ENCODE peak calls at places on chromosomes 4 and X, in five cellular contexts. Z is right lobe of liver, P is gastrocnemius medialis, K is GM13976, Y is osteocyte. V is an unnamed sample.

GRCh38 chrX:110108381-110108796 is 105.5 kb downstream of the TMEM164 start:
- DNase-seq in Z (no peak), P (no peak), K (no peak), Y (no peak), V (peak)

GRCh38 chr4:48483006-48483776 is at the start of gene SLC10A4:
- DNase-seq in Z (no peak), P (no peak), K (peak), Y (no peak), V (no peak)

GRCh38 chr4:48141048-48141447 is 7.0 kb upstream of the TXK start:
- DNase-seq in Z (no peak), P (no peak), K (peak), Y (no peak), V (no peak)

GRCh38 chr4:113684534-113685091 is 76.9 kb downstream of the CAMK2D start:
- DNase-seq in Z (peak), P (peak), K (no peak), Y (peak), V (no peak)

GRCh38 chrX:45449982-45450381 is 249.3 kb upstream of the DIPK2B start:
- DNase-seq in Z (no peak), P (no peak), K (no peak), Y (no peak), V (no peak)

GRCh38 chr4:125306533-125306932 is 8.2 kb upstream of the FAT4 start:
- DNase-seq in Z (no peak), P (no peak), K (no peak), Y (no peak), V (no peak)

GRCh38 chrX:12950851-12951589 is 23.9 kb upstream of the TMSB4X start:
- DNase-seq in Z (no peak), P (no peak), K (no peak), Y (no peak), V (peak)

GRCh38 chr4:138259801-138260200 is 17.7 kb upstream of the SLC7A11 start:
- DNase-seq in Z (no peak), P (no peak), K (no peak), Y (no peak), V (no peak)

GRCh38 chr4:155602351-155603140 is 64.1 kb upstream of the GUCY1A1 start:
- DNase-seq in Z (no peak), P (no peak), K (no peak), Y (no peak), V (no peak)

GRCh38 chr4:127616898-127617297 is 15.9 kb upstream of the INTU start:
- DNase-seq in Z (no peak), P (no peak), K (no peak), Y (no peak), V (no peak)

GRCh38 chr4:79064806-79065205 is 125.6 kb upstream of the PAQR3 start:
- DNase-seq in Z (no peak), P (no peak), K (no peak), Y (no peak), V (no peak)

GRCh38 chr4:110208419-110208818 is 10.0 kb upstream of the ELOVL6 start:
- DNase-seq in Z (no peak), P (no peak), K (no peak), Y (no peak), V (no peak)

GRCh38 chr4:53943345-53944085 is 120.9 kb downstream of the CHIC2 start:
- DNase-seq in Z (no peak), P (no peak), K (no peak), Y (no peak), V (no peak)

GRCh38 chr4:106569151-106570029 is 200.8 kb upstream of the GIMD1 start:
- DNase-seq in Z (no peak), P (no peak), K (no peak), Y (no peak), V (no peak)

GRCh38 chr4:174177536-174177935 is 105.9 kb downstream of the FBXO8 start:
- DNase-seq in Z (no peak), P (no peak), K (no peak), Y (no peak), V (no peak)

GRCh38 chrX:24347871-24348270 is 12.6 kb upstream of the SUPT20HL1 start:
- DNase-seq in Z (no peak), P (no peak), K (no peak), Y (no peak), V (no peak)

GRCh38 chr4:136056748-136057147 is 1475.5 kb downstream of the PCDH18 start:
- DNase-seq in Z (no peak), P (no peak), K (no peak), Y (no peak), V (no peak)

DNA sequence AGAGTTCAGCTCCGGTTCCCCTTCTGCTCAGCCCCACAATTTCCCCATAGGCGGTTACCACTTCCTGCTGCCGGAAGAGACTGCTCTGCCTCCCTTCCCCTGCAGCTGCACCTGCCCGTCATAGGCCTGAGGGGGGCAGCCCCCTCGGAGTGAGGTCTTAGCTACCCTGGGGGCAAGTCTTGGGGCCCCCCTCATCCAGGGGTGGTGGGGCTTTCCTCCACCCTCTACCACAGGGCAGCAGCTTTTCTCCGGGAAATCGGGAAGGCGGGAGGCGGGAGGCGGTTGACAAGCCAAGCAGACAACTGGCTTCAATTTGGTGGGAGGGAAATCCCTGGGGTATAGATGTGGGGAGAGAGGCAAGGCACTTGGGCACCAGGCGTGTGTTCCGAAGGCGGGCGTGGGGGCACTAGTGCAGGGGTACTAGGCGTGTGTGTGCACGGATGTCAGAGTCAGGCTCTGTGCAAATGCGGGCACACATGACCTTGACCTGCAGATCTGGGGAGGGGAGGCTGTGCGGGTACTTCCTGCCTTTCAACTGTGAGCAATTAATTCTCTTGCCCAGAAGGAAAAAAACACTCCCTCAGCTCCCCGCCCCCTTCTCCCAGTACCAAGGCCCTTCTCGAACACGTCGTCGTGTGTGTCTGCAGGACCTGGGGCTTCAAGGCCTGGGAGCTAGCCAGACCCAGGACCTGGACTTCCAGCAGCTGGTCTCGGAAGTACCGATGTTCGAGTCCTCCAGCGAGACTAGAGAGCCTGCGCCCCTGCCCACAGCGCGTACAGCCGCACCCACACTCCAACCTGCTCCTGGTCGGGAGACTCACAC is 1.0 kb upstream of the ARHGAP4 start:
- DNase-seq in Z (peak), P (no peak), K (peak), Y (no peak), V (peak)
- TF ChIP-seq CTCF in Z (no peak), P (no peak), K (no peak), Y (no peak), V (no peak)

DNA sequence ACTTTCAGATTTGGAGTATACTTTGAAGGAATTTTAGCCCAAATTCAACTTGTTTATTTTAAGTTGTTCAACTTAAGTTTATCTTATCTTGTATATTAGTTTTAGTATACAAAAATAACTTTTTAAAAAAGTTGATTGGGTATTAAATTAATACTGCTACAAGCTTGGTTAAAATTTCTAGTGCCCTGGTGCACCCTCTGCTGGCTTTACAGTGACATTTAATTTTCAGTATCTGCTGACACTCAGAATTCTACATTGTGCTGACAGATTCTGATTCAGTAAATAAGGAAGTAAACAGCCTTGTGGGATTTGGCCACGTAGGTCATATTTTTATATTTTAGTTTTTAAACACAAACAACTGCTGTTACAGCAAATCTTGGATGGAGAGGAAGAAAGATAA is 2.9 kb downstream of the EDA start:
- DNase-seq in Z (peak), P (no peak), K (no peak), Y (no peak), V (no peak)
- TF ChIP-seq CTCF in Z (peak), P (peak), K (no peak), Y (peak), V (peak)

DNA sequence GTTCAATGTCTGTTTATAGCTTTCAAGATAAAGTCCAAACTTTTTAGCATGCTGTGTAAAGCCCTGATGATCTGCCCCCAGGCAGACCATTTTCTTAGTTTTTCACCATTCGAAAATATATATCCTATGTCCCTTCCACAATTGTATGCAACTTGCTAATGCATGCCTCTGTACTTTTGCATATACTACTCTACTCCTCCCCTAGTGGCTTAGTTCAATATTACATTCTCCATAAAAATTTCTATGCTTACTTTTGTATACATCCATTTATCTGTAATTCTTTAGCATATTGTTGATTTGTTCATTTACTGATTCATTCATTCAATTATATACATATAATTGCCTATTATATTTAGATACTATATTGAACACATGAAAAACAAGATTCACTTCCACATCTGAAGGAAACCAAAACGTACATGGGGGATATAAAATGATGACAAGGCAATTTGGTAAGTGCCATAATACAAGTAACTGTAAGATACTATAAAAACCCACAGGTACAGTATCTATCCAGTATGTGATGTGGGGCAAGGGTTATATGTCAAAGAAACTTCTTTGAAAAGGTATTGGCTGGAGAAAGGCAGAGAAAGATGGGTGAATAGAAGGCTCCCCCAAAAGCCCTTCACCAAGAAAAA is 902.5 kb downstream of the FAM133A start:
- DNase-seq in Z (no peak), P (no peak), K (no peak), Y (no peak), V (no peak)
- TF ChIP-seq CTCF in Z (peak), P (peak), K (no peak), Y (no peak), V (no peak)

GRCh38 chr4:83993774-83994173 is 457.9 kb downstream of the GPAT3 start:
- DNase-seq in Z (no peak), P (no peak), K (no peak), Y (no peak), V (no peak)
- TF ChIP-seq CTCF in Z (no peak), P (no peak), K (peak), Y (no peak), V (no peak)

GRCh38 chr4:163558539-163559044 is 64.1 kb downstream of the TMA16 start:
- DNase-seq in Z (no peak), P (peak), K (no peak), Y (no peak), V (peak)

GRCh38 chr4:163556650-163557391 is 62.3 kb downstream of the TMA16 start:
- DNase-seq in Z (no peak), P (no peak), K (no peak), Y (no peak), V (no peak)

GRCh38 chr4:163554870-163555465 is 60.5 kb downstream of the TMA16 start:
- DNase-seq in Z (no peak), P (no peak), K (no peak), Y (no peak), V (no peak)

GRCh38 chr4:163553146-163553545 is 58.7 kb downstream of the TMA16 start:
- DNase-seq in Z (no peak), P (no peak), K (no peak), Y (no peak), V (no peak)

DNA sequence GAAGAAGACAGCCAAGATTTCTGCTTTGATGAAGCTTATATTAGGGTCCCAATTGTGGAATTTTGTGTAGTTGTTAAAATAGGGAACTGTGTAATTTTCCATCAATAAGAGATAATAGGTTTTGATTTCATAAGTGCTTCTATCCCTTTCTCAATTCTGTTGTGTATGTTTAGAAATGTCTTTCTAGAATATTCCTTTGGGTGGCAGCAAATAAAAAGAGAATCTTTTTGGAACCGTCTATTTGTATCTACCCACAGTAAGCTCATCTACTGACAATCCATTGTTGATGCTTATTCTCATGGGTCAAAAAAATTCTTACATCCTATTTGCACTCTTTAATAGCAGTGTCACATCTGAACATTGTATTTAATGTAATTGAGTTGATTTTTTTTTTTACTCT is 61.7 kb downstream of the TMA16 start:
- DNase-seq in Z (no peak), P (no peak), K (no peak), Y (no peak), V (no peak)
- TF ChIP-seq CTCF in Z (no peak), P (no peak), K (no peak), Y (peak), V (peak)

GRCh38 chr4:142352682-142353081 is 493.4 kb downstream of the INPP4B start:
- DNase-seq in Z (no peak), P (no peak), K (no peak), Y (no peak), V (no peak)
- TF ChIP-seq CTCF in Z (no peak), P (no peak), K (no peak), Y (no peak), V (no peak)

GRCh38 chrX:129462707-129463106 is 60.6 kb downstream of the SMARCA1 start:
- DNase-seq in Z (no peak), P (no peak), K (no peak), Y (no peak), V (no peak)
- TF ChIP-seq CTCF in Z (no peak), P (peak), K (no peak), Y (peak), V (no peak)

V was measured in CD14-positive monocyte.